ENCODE peak calls at places on chromosomes 2 and 18, in nine cellular contexts. One of them, this sample, is unnamed.

GRCh38 chr2:76008001-76008702 is 297.4 kb upstream of the GCFC2 start:
- DNase-seq in T-helper 2 cell: no peak
- DNase-seq in RKO: no peak
- DNase-seq in NCI-H1105: no peak
- DNase-seq in ovary: no peak
- DNase-seq in neuronal stem cell: no peak
- DNase-seq in T1000: no peak
- DNase-seq in NCI-H2081: peak; percentile 13
- DNase-seq in stimulated activated CD4-positive, alpha-beta T cell treated with anti-CD3 and anti-CD28 coated beads, Interleukin-15, amount 100 ng/mL, for 24 hours: no peak
- DNase-seq in this sample: no peak

GRCh38 chr2:69196327-69197117 is 183.5 kb downstream of the ANTXR1 start:
- DNase-seq in ovary: peak; percentile 32
- DNase-seq in RKO: peak; percentile 27
- DNase-seq in NCI-H2081: no peak
- DNase-seq in stimulated activated CD4-positive, alpha-beta T cell treated with anti-CD3 and anti-CD28 coated beads, Interleukin-15, amount 100 ng/mL, for 24 hours: no peak
- DNase-seq in NCI-H1105: no peak
- DNase-seq in T1000: peak; percentile 79
- DNase-seq in neuronal stem cell: no peak
- DNase-seq in T-helper 2 cell: no peak
- DNase-seq in this sample: no peak

GRCh38 chr2:234676109-234676858 is 179.4 kb upstream of the ARL4C start:
- DNase-seq in stimulated activated CD4-positive, alpha-beta T cell treated with anti-CD3 and anti-CD28 coated beads, Interleukin-15, amount 100 ng/mL, for 24 hours: no peak
- DNase-seq in ovary: no peak
- DNase-seq in T-helper 2 cell: no peak
- DNase-seq in neuronal stem cell: no peak
- DNase-seq in RKO: no peak
- DNase-seq in NCI-H2081: peak; percentile 99
- DNase-seq in NCI-H1105: peak; percentile 94
- DNase-seq in T1000: no peak
- DNase-seq in this sample: no peak

GRCh38 chr2:86027196-86027912 is 78.3 kb downstream of the POLR1A start:
- DNase-seq in NCI-H2081: no peak
- DNase-seq in NCI-H1105: no peak
- DNase-seq in stimulated activated CD4-positive, alpha-beta T cell treated with anti-CD3 and anti-CD28 coated beads, Interleukin-15, amount 100 ng/mL, for 24 hours: no peak
- DNase-seq in neuronal stem cell: no peak
- DNase-seq in T-helper 2 cell: no peak
- DNase-seq in RKO: no peak
- DNase-seq in T1000: no peak
- DNase-seq in ovary: no peak
- DNase-seq in this sample: no peak

GRCh38 chr2:21155365-21156136 is 31.8 kb downstream of the TDRD15 start:
- DNase-seq in neuronal stem cell: no peak
- DNase-seq in T1000: no peak
- DNase-seq in NCI-H1105: no peak
- DNase-seq in T-helper 2 cell: no peak
- DNase-seq in RKO: no peak
- DNase-seq in NCI-H2081: no peak
- DNase-seq in stimulated activated CD4-positive, alpha-beta T cell treated with anti-CD3 and anti-CD28 coated beads, Interleukin-15, amount 100 ng/mL, for 24 hours: no peak
- DNase-seq in ovary: no peak
- DNase-seq in this sample: no peak

GRCh38 chr18:12589419-12589818 is 68.5 kb downstream of the SPIRE1 start:
- DNase-seq in neuronal stem cell: no peak
- DNase-seq in T1000: no peak
- DNase-seq in stimulated activated CD4-positive, alpha-beta T cell treated with anti-CD3 and anti-CD28 coated beads, Interleukin-15, amount 100 ng/mL, for 24 hours: no peak
- DNase-seq in RKO: no peak
- DNase-seq in NCI-H2081: peak; percentile 10
- DNase-seq in NCI-H1105: no peak
- DNase-seq in T-helper 2 cell: no peak
- DNase-seq in ovary: no peak
- DNase-seq in this sample: no peak

GRCh38 chr2:130851624-130852382 is 15.1 kb downstream of the ARHGEF4 start:
- DNase-seq in T1000: no peak
- DNase-seq in RKO: no peak
- DNase-seq in T-helper 2 cell: no peak
- DNase-seq in stimulated activated CD4-positive, alpha-beta T cell treated with anti-CD3 and anti-CD28 coated beads, Interleukin-15, amount 100 ng/mL, for 24 hours: no peak
- DNase-seq in ovary: no peak
- DNase-seq in NCI-H2081: no peak
- DNase-seq in neuronal stem cell: no peak
- DNase-seq in NCI-H1105: no peak
- DNase-seq in this sample: no peak

GRCh38 chr2:213989207-213989606 is 421.6 kb upstream of the VWC2L start:
- DNase-seq in NCI-H1105: no peak
- DNase-seq in T-helper 2 cell: no peak
- DNase-seq in stimulated activated CD4-positive, alpha-beta T cell treated with anti-CD3 and anti-CD28 coated beads, Interleukin-15, amount 100 ng/mL, for 24 hours: no peak
- DNase-seq in T1000: no peak
- DNase-seq in NCI-H2081: no peak
- DNase-seq in RKO: no peak
- DNase-seq in neuronal stem cell: no peak
- DNase-seq in ovary: no peak
- DNase-seq in this sample: no peak

This sample was measured in Kasumi-1.